ENCODE peak calls at places on chromosomes 11 and 22, in six cellular contexts. A is coronary artery, W is pancreas, S is PC-9, L is AG10803, V is fibroblast of villous mesenchyme. O is an unnamed sample.
A peak's percentile ranks its signal among the peaks of the same experiment; 100 is the strongest.

GRCh38 chr11:121933694-121934093 is 182.3 kb downstream of the BLID start:
- DNase-seq in W (no peak), S (no peak), A (no peak), L (no peak), V (no peak), O (no peak)

GRCh38 chr11:47348131-47348802 is 4.2 kb downstream of the MYBPC3 start:
- DNase-seq in V (no peak), A (no peak), W (no peak), L (no peak), S (no peak), O (no peak)

GRCh38 chr11:102494216-102494615 is 36.3 kb downstream of the MMP7 start:
- DNase-seq in V (peak; percentile 49), S (peak; percentile 86), W (no peak), A (no peak), L (peak; percentile 59), O (no peak)

GRCh38 chr22:48884292-48884691 is 943.4 kb downstream of the BRD1 start:
- DNase-seq in W (no peak), A (no peak), S (no peak), L (no peak), V (no peak), O (no peak)

GRCh38 chr11:6357222-6357621 is 33.1 kb upstream of the SMPD1 start:
- DNase-seq in S (no peak), L (peak; percentile 80), W (no peak), V (peak; percentile 76), A (peak; percentile 83), O (no peak)

GRCh38 chr11:117199916-117200812 is 994 bp downstream of the TAGLN start:
- DNase-seq in V (no peak), S (no peak), A (no peak), W (no peak), L (no peak), O (peak; percentile 20)

GRCh38 chr11:120985718-120986569 is 38.0 kb upstream of the TBCEL start:
- DNase-seq in S (no peak), W (peak; percentile 49), V (peak; percentile 53), A (no peak), L (peak; percentile 45), O (peak; percentile 63)

GRCh38 chr11:426851-427250 is 12.1 kb upstream of the SIGIRR start:
- DNase-seq in L (no peak), S (no peak), V (no peak), W (no peak), A (no peak), O (no peak)

GRCh38 chr11:125585486-125585885 is 7.2 kb upstream of the STT3A start:
- DNase-seq in A (no peak), S (no peak), L (no peak), W (no peak), V (no peak), O (no peak)

GRCh38 chr11:62792193-62792575 is 378 bp upstream of the TMEM223 start:
- DNase-seq in W (peak; percentile 56), S (peak; percentile 25), L (no peak), A (no peak), V (no peak), O (no peak)

GRCh38 chr22:31103111-31103510 is 4.3 kb downstream of the SELENOM start:
- DNase-seq in V (no peak), L (no peak), W (no peak), A (no peak), S (peak; percentile 15), O (no peak)

GRCh38 chr22:17930455-17931313 is 93.7 kb downstream of the MICAL3 start:
- DNase-seq in A (no peak), V (no peak), L (no peak), S (no peak), W (no peak), O (no peak)

GRCh38 chr22:37760152-37760551 is 47.6 kb upstream of the GCAT start:
- DNase-seq in L (no peak), S (no peak), A (no peak), W (no peak), V (no peak), O (no peak)

GRCh38 chr11:7098235-7098832 is 9.5 kb downstream of the RBMXL2 start:
- DNase-seq in A (no peak), V (peak; percentile 49), L (peak; percentile 51), S (no peak), W (no peak), O (peak; percentile 45)

GRCh38 chr22:49983148-49984042 is 22.8 kb downstream of the PIM3 start:
- DNase-seq in W (peak; percentile 42), A (no peak), V (no peak), L (no peak), S (no peak), O (peak; percentile 62)
- TF ChIP-seq CTCF in W (peak; percentile 26), A (no peak), V (peak; percentile 38), L (no peak), S (no peak), O (no peak)

GRCh38 chr11:17601206-17602075 is 54.4 kb downstream of the OTOG start:
- DNase-seq in W (no peak), S (no peak), V (no peak), L (no peak), A (peak; percentile 61), O (peak; percentile 37)
- TF ChIP-seq CTCF in W (no peak), S (no peak), V (no peak), L (no peak), A (no peak), O (no peak)

GRCh38 chr11:12331239-12331874 is 46.0 kb upstream of the PARVA start:
- DNase-seq in A (peak; percentile 80), V (peak; percentile 89), L (peak; percentile 84), S (peak; percentile 61), W (peak; percentile 74), O (peak; percentile 40)
- TF ChIP-seq CTCF in A (peak; percentile 57), V (peak; percentile 79), L (peak; percentile 82), S (peak; percentile 82), W (peak; percentile 62), O (peak; percentile 62)

GRCh38 chr11:42625757-42626156 is 686.0 kb upstream of the API5 start:
- DNase-seq in S (no peak), W (no peak), L (no peak), A (no peak), V (no peak), O (no peak)

GRCh38 chr11:42631223-42631843 is 680.5 kb upstream of the API5 start:
- DNase-seq in A (no peak), S (no peak), L (peak; percentile 4), W (no peak), V (no peak), O (no peak)
- TF ChIP-seq CTCF in A (no peak), S (peak; percentile 53), L (no peak), W (no peak), V (no peak), O (no peak)

GRCh38 chr11:114169321-114169749 is 109.8 kb downstream of the ZBTB16 start:
- DNase-seq in L (peak; percentile 74), A (no peak), W (no peak), S (no peak), V (peak; percentile 80), O (no peak)
- TF ChIP-seq CTCF in L (no peak), A (no peak), W (no peak), S (no peak), V (no peak), O (no peak)

GRCh38 chr11:20876738-20877137 is 207.4 kb downstream of the NELL1 start:
- DNase-seq in L (no peak), V (no peak), A (no peak), W (no peak), S (no peak), O (no peak)

GRCh38 chr11:20874358-20874757 is 205.0 kb downstream of the NELL1 start:
- DNase-seq in A (no peak), S (no peak), L (no peak), W (no peak), V (no peak), O (no peak)

GRCh38 chr11:20873054-20873453 is 203.7 kb downstream of the NELL1 start:
- DNase-seq in W (no peak), A (no peak), V (no peak), L (no peak), S (no peak), O (peak; percentile 24)
- TF ChIP-seq CTCF in W (no peak), A (no peak), V (no peak), L (no peak), S (peak; percentile 46), O (peak; percentile 12)

GRCh38 chr11:126595560-126595959 is 240.1 kb downstream of the ST3GAL4 start:
- DNase-seq in S (no peak), A (no peak), L (no peak), V (no peak), W (no peak), O (no peak)
- TF ChIP-seq CTCF in S (no peak), A (no peak), L (no peak), V (no peak), W (no peak), O (no peak)

GRCh38 chr11:67448220-67448609 is 4.3 kb downstream of the GPR152 start:
- DNase-seq in A (no peak), V (no peak), W (no peak), S (no peak), L (no peak), O (no peak)
- TF ChIP-seq CTCF in A (no peak), V (no peak), W (no peak), S (no peak), L (no peak), O (no peak)